ENCODE peak calls at places on chromosomes 5 and 9, in four cellular contexts. E is fibroblast of the aortic adventitia; X is hepatocyte; I is CD8-positive, alpha-beta T cell. C is an unnamed sample.

GRCh38 chr5:160245506-160246100 is 16.3 kb downstream of the FABP6 start:
- DNase-seq in X (no peak), E (no peak), I (no peak), C (no peak)

GRCh38 chr9:137224850-137225694 is at the start of gene CYSRT1:
- DNase-seq in X (no peak), E (no peak), I (no peak), C (no peak)

GRCh38 chr5:139052975-139053374 is 145.2 kb downstream of the SIL1 start:
- DNase-seq in E (no peak), I (no peak), X (no peak), C (no peak)

GRCh38 chr9:38003946-38004808 is 64.8 kb downstream of the SHB start:
- DNase-seq in E (no peak), X (no peak), I (no peak), C (no peak)

GRCh38 chr5:175466700-175467318 is 11.6 kb upstream of the SFXN1 start:
- DNase-seq in I (no peak), X (no peak), E (peak; percentile 74), C (no peak)

GRCh38 chr9:107358867-107359440 is 75.9 kb downstream of the RAD23B start:
- DNase-seq in I (no peak), X (no peak), E (no peak), C (no peak)

GRCh38 chr5:180333661-180334060 is 19.5 kb downstream of the GFPT2 start:
- DNase-seq in X (no peak), E (peak; percentile 85), I (no peak), C (no peak)

GRCh38 chr5:68544656-68545565 is 329.4 kb downstream of the PIK3R1 start:
- DNase-seq in X (peak; percentile 49), E (peak; percentile 39), I (no peak), C (peak; percentile 90)

GRCh38 chr5:80250801-80251200 is 5.0 kb downstream of the SERINC5 start:
- DNase-seq in E (no peak), I (no peak), X (no peak), C (no peak)

GRCh38 chr5:172123269-172123692 is 64.7 kb downstream of the STK10 start:
- DNase-seq in E (peak; percentile 91), X (peak; percentile 66), I (no peak), C (peak; percentile 92)

DNA sequence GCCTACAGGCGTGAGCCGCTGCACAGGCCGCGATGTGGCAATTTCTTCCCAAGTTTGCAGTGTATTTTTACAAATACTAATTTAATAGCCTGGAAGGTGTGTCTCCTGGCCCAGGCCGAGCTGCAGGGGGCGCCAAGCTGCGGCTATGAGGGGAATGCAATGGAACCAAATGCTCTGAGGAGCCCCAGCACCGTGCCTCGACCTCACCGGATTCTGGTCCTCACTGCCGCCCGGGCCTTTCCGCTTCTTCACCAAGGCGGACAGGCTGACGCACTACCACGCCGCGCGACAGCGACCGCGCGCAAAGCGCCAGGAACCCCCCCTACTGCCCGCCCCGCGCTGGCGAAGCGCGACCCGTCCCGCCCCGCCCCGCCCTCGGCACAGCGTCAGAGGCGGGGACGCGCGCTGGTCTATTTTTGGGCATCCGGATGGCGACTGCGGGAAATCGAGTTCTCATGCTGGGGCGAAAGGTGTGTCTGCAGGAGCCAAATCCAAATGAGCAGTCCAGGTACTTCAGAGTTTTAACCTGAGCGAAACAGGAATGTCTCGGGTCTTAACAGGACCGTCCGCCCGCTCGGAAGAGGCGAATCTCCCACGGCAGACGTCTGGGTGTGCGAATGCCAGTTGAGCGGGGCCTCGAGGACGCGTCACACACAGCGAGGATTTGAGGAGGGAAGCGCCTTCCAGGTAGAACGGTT is 31.7 kb upstream of the PRXL2C start:
- DNase-seq in E (peak; percentile 64), I (peak; percentile 65), X (peak; percentile 77), C (peak; percentile 80)
- H3K4me3 ChIP-seq in E (peak overlapping the region; percentile 64), I (peak overlapping the region; percentile 81), X (peak overlapping the region; percentile 30), C (peak overlapping the region; percentile 66)

GRCh38 chr9:89563511-89564256 is 41.1 kb upstream of the GADD45G start:
- DNase-seq in X (no peak), I (no peak), E (no peak), C (no peak)

GRCh38 chr9:89562186-89562814 is 42.5 kb upstream of the GADD45G start:
- DNase-seq in E (no peak), X (no peak), I (no peak), C (no peak)

GRCh38 chr9:89564257-89564878 is 40.4 kb upstream of the GADD45G start:
- DNase-seq in I (no peak), E (no peak), X (peak; percentile 29), C (no peak)

GRCh38 chr9:89567649-89568048 is 37.2 kb upstream of the GADD45G start:
- DNase-seq in I (no peak), E (no peak), X (no peak), C (no peak)
- TF ChIP-seq CTCF in I (no peak), E (no peak), X (no peak), C (no peak)

GRCh38 chr9:127925959-127926949 is 4.3 kb downstream of the PIP5KL1 start:
- DNase-seq in I (no peak), E (no peak), X (no peak), C (no peak)
- H3K4me3 ChIP-seq in I (peak overlapping the region; percentile 65), E (no peak overlapping the region), X (no peak overlapping the region), C (peak overlapping the region; percentile 46)

GRCh38 chr9:91182429-91182828 is 179.3 kb downstream of the AUH start:
- DNase-seq in I (no peak), X (peak; percentile 62), E (peak; percentile 43), C (no peak)
- TF ChIP-seq CTCF in I (no peak), X (no peak), E (no peak), C (no peak)

GRCh38 chr9:4768681-4769080 is 24.1 kb upstream of the RCL1 start:
- DNase-seq in X (no peak), I (no peak), E (no peak), C (no peak)

GRCh38 chr9:4760122-4760521 is 19.1 kb upstream of the AK3 start:
- DNase-seq in E (no peak), I (no peak), X (no peak), C (no peak)

GRCh38 chr9:4764033-4764432 is 23.0 kb upstream of the AK3 start:
- DNase-seq in I (no peak), E (no peak), X (no peak), C (no peak)

GRCh38 chr9:4762108-4762888 is 21.3 kb upstream of the AK3 start:
- DNase-seq in E (peak; percentile 83), X (peak; percentile 86), I (peak; percentile 84), C (peak; percentile 77)

DNA sequence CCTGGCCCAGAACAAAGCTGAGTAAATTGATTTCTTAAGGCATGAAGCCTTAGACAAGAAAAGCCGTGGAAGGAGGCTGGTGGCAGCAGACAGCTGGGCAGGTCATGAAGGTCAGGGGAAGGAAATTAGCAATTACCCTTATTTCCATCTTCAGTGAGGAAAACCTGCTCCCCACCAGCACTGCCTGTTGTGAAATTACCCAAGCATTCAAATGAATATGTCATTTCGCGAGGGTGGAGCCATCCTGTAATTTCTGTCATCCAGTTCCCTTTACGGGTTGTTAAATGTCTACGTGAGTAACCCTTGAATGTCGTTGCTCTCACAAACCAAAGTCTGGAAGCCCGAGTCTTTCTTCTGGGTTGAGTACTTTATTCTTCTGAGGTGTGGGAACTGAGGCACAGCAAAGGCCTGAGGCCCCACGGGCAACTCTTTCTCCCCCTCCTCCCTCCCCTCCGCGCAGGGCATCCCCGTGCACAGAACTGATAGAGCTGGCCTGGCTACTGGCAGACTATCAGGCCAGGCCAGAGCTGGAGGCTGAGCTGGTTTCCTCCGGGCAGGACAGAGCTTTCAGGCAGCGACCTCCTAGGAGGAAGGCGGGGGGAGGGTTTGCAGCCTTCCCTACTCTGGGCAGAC is 22.0 kb upstream of the AK3 start:
- DNase-seq in E (no peak), I (no peak), X (peak; percentile 24), C (peak; percentile 43)
- H3K4me3 ChIP-seq in E (no peak overlapping the region), I (no peak overlapping the region), X (no peak overlapping the region), C (no peak overlapping the region)

DNA sequence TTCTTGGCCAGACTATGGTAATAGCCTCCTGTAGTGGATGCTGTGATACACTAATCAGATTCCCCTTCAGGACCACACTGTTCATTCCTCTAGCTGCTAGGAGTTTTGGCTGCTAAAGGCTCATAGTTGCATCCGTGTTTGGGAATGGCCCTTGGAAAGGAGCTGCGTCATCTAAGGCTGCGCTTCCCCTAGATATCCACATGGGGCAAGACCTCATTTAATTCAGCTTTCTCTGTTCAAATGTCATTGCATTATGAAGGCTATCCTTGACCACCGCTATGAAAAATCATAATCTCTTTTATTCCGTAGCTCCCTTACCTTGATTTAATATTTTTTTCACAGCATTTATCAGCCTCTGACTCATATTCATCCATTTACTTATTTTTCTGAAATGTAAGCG is 258.3 kb upstream of the NR4A3 start:
- DNase-seq in X (no peak), E (no peak), I (no peak), C (no peak)
- TF ChIP-seq CTCF in X (no peak), E (no peak), I (no peak), C (no peak)

DNA sequence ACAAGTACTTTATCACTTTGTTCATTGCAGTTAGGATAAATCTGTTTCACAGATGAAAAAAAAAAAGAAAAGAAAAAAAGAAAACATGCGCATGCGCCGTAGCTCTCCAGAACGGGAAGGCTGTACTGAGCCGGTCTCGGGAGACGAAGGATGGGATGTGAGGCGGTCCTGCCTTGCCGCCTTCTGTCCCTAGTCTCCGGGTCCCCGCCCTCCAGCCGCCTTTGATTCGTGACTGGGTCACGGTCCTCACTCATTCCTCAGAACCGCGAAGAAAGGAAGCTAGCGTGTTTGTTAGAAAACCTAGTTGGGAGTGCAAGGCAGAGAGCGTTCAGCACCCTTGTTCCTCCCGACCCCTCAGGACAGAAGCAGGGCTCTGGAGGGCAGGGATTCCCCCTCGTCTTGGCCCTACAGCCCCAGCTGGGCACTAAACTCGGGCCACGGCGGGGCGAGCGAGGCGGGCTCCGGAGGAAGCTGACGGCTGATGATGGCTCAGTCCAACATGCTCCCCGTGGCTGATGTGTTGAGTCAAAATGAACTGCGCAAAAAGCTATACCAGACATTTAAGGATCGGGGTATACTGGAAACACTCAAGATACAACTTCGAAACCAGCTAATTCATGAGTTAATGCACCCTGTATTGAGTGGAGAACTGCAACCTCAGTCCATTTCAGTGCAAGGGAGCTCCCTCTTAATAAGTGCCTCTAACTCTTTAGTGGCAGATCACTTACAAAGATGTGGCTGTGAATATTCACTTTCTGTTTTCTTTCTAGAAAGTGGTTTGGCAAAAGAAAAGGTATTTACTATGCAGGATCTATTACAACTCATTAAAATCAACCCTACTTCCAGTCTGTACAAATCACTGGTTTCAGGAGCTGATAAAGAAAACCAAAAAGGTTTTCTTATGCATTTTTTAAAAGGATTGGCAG is 40.0 kb downstream of the CPLANE1 start:
- DNase-seq in E (peak; percentile 39), I (no peak), X (no peak), C (peak; percentile 45)
- H3K4me3 ChIP-seq in E (peak overlapping the region; percentile 50), I (peak overlapping the region; percentile 31), X (no peak overlapping the region), C (peak overlapping the region; percentile 55)